ENCODE peak calls at places on chromosomes 5 and 9, in eight cellular contexts. One of them, this sample, is unnamed.

GRCh38 chr9:1386420-1386819 is 336.3 kb downstream of the DMRT2 start:
- DNase-seq in neuronal stem cell: no peak
- DNase-seq in adrenal gland: no peak
- DNase-seq in hepatocyte: no peak
- DNase-seq in breast epithelium: no peak
- DNase-seq in GM23338: no peak
- DNase-seq in upper lobe of left lung: no peak
- DNase-seq in PC-9: no peak
- DNase-seq in this sample: no peak

GRCh38 chr5:141877478-141878185 is 578 bp downstream of the PCDH1 start:
- DNase-seq in breast epithelium: no peak
- DNase-seq in GM23338: no peak
- DNase-seq in neuronal stem cell: no peak
- DNase-seq in hepatocyte: peak; percentile 37
- DNase-seq in adrenal gland: peak; percentile 58
- DNase-seq in upper lobe of left lung: no peak
- DNase-seq in PC-9: peak; percentile 52
- DNase-seq in this sample: no peak

GRCh38 chr5:3590967-3591900 is 4.4 kb upstream of the IRX1 start:
- DNase-seq in hepatocyte: no peak
- DNase-seq in upper lobe of left lung: no peak
- DNase-seq in GM23338: peak; percentile 52
- DNase-seq in neuronal stem cell: no peak
- DNase-seq in adrenal gland: no peak
- DNase-seq in breast epithelium: no peak
- DNase-seq in PC-9: no peak
- DNase-seq in this sample: no peak

GRCh38 chr5:36444582-36444999 is 142.9 kb upstream of the RANBP3L start:
- DNase-seq in upper lobe of left lung: peak; percentile 61
- DNase-seq in adrenal gland: peak; percentile 64
- DNase-seq in breast epithelium: no peak
- DNase-seq in PC-9: peak; percentile 55
- DNase-seq in neuronal stem cell: no peak
- DNase-seq in hepatocyte: no peak
- DNase-seq in GM23338: no peak
- DNase-seq in this sample: no peak

GRCh38 chr9:3028535-3028934 is 184.6 kb upstream of the PUM3 start:
- DNase-seq in breast epithelium: no peak
- DNase-seq in PC-9: no peak
- DNase-seq in hepatocyte: no peak
- DNase-seq in neuronal stem cell: no peak
- DNase-seq in GM23338: no peak
- DNase-seq in upper lobe of left lung: no peak
- DNase-seq in adrenal gland: no peak
- DNase-seq in this sample: no peak

GRCh38 chr5:36242534-36243144 is 914 bp upstream of the NADK2 start:
- DNase-seq in neuronal stem cell: no peak
- DNase-seq in upper lobe of left lung: no peak
- DNase-seq in hepatocyte: peak; percentile 24
- DNase-seq in adrenal gland: peak; percentile 62
- DNase-seq in GM23338: peak; percentile 28
- DNase-seq in breast epithelium: no peak
- DNase-seq in PC-9: peak; percentile 30
- DNase-seq in this sample: no peak

GRCh38 chr9:6488395-6488794 is 75.4 kb downstream of the UHRF2 start:
- DNase-seq in neuronal stem cell: no peak
- DNase-seq in GM23338: peak; percentile 65
- DNase-seq in PC-9: no peak
- DNase-seq in hepatocyte: no peak
- DNase-seq in adrenal gland: no peak
- DNase-seq in upper lobe of left lung: no peak
- DNase-seq in breast epithelium: no peak
- DNase-seq in this sample: no peak

GRCh38 chr5:136192526-136193395 is at the start of gene SMIM32:
- DNase-seq in hepatocyte: peak; percentile 62
- DNase-seq in neuronal stem cell: peak; percentile 51
- DNase-seq in breast epithelium: no peak
- DNase-seq in GM23338: peak; percentile 64
- DNase-seq in upper lobe of left lung: no peak
- DNase-seq in PC-9: no peak
- DNase-seq in adrenal gland: no peak
- DNase-seq in this sample: peak; percentile 29

GRCh38 chr9:118395415-118395814 is 691.2 kb downstream of the TLR4 start:
- DNase-seq in upper lobe of left lung: no peak
- DNase-seq in GM23338: no peak
- DNase-seq in neuronal stem cell: no peak
- DNase-seq in PC-9: no peak
- DNase-seq in breast epithelium: no peak
- DNase-seq in hepatocyte: no peak
- DNase-seq in adrenal gland: no peak
- DNase-seq in this sample: no peak

GRCh38 chr5:82327961-82328360 is 49.8 kb upstream of the RPS23 start:
- DNase-seq in breast epithelium: no peak
- DNase-seq in upper lobe of left lung: no peak
- DNase-seq in GM23338: no peak
- DNase-seq in adrenal gland: no peak
- DNase-seq in neuronal stem cell: no peak
- DNase-seq in PC-9: no peak
- DNase-seq in hepatocyte: no peak
- DNase-seq in this sample: no peak

GRCh38 chr9:128033609-128034008 is 33.5 kb downstream of the NAIF1 start:
- DNase-seq in hepatocyte: no peak
- DNase-seq in PC-9: no peak
- DNase-seq in neuronal stem cell: no peak
- DNase-seq in GM23338: no peak
- DNase-seq in breast epithelium: no peak
- DNase-seq in adrenal gland: no peak
- DNase-seq in upper lobe of left lung: no peak
- DNase-seq in this sample: no peak

GRCh38 chr9:121285835-121286687 is 18.1 kb downstream of the GSN start:
- DNase-seq in breast epithelium: no peak
- DNase-seq in upper lobe of left lung: peak; percentile 68
- DNase-seq in PC-9: peak; percentile 41
- DNase-seq in neuronal stem cell: no peak
- DNase-seq in GM23338: peak; percentile 73
- DNase-seq in adrenal gland: peak; percentile 93
- DNase-seq in hepatocyte: peak; percentile 65
- DNase-seq in this sample: peak; percentile 81

GRCh38 chr9:121283072-121283398 is 15.1 kb downstream of the GSN start:
- DNase-seq in upper lobe of left lung: no peak
- DNase-seq in breast epithelium: no peak
- DNase-seq in hepatocyte: no peak
- DNase-seq in neuronal stem cell: no peak
- DNase-seq in adrenal gland: no peak
- DNase-seq in PC-9: no peak
- DNase-seq in GM23338: no peak
- DNase-seq in this sample: no peak

GRCh38 chr9:121282309-121283071 is 14.5 kb downstream of the GSN start:
- DNase-seq in PC-9: peak; percentile 36
- DNase-seq in neuronal stem cell: no peak
- DNase-seq in breast epithelium: no peak
- DNase-seq in hepatocyte: no peak
- DNase-seq in adrenal gland: peak; percentile 84
- DNase-seq in upper lobe of left lung: peak; percentile 75
- DNase-seq in GM23338: no peak
- DNase-seq in this sample: no peak

GRCh38 chr9:121284733-121285451 is 16.9 kb downstream of the GSN start:
- DNase-seq in GM23338: no peak
- DNase-seq in neuronal stem cell: no peak
- DNase-seq in PC-9: peak; percentile 24
- DNase-seq in adrenal gland: no peak
- DNase-seq in hepatocyte: no peak
- DNase-seq in upper lobe of left lung: no peak
- DNase-seq in breast epithelium: no peak
- DNase-seq in this sample: no peak

DNA sequence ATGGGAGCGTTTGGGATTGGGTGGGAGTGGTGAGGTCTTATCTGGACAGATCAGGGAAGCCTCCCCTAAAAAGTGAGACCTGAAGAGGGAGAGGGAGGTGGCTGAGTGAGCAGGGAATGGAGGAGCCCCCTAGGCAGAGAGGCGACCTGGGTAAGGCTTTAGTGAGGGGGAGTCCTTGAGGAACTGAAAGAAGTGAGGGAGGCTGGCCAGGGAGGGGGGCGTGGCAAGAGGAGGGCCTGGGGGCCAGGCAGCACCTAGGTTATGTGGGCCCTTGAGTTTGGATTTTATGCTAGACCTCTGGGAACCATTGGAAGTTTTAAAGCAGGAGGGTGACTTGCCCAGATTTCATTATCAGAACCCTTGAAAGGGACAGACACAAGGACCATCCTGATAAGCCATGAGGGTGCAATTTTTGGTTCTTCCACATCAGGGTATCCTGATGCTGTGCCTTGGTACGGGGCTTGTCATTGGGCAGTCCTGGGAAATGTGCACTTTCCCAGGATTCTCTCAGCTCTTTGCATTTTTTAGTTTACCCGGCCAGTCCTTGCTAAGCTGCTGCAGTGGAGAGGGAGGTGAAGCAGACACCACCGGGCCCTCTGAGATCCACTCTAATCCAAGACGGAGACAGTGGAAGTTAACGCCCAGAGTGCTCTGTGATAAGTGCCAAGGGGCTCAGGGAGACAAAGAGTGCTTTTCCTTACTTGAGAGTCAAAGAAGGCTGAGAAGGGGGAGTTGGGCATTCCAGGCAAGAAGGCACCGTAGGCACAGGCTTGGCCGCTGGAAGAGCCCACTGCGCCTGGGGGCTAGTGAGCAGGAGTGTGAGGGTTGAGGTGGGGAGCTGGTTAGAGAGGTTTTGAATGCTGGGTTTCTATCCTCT is 16.1 kb downstream of the GSN start:
- DNase-seq in PC-9: peak; percentile 18
- DNase-seq in adrenal gland: no peak
- DNase-seq in upper lobe of left lung: no peak
- DNase-seq in breast epithelium: no peak
- DNase-seq in hepatocyte: no peak
- DNase-seq in GM23338: no peak
- DNase-seq in neuronal stem cell: no peak
- DNase-seq in this sample: no peak
- H3K27ac ChIP-seq in PC-9: no peak overlapping the region
- H3K27ac ChIP-seq in adrenal gland: peak overlapping the region; percentile 95
- H3K27ac ChIP-seq in upper lobe of left lung: peak overlapping the region; percentile 96
- H3K27ac ChIP-seq in breast epithelium: peak overlapping the region; percentile 99
- H3K27ac ChIP-seq in hepatocyte: peak overlapping the region; percentile 95
- H3K27ac ChIP-seq in GM23338: no peak overlapping the region
- H3K27ac ChIP-seq in neuronal stem cell: no peak overlapping the region
- H3K27ac ChIP-seq in this sample: no peak overlapping the region

GRCh38 chr5:172280317-172280716 is 3.2 kb downstream of the UBTD2 start:
- DNase-seq in breast epithelium: no peak
- DNase-seq in adrenal gland: no peak
- DNase-seq in neuronal stem cell: no peak
- DNase-seq in hepatocyte: no peak
- DNase-seq in upper lobe of left lung: no peak
- DNase-seq in PC-9: no peak
- DNase-seq in GM23338: no peak
- DNase-seq in this sample: no peak
- H3K4me3 ChIP-seq in breast epithelium: no peak overlapping the region
- H3K4me3 ChIP-seq in adrenal gland: no peak overlapping the region
- H3K4me3 ChIP-seq in neuronal stem cell: no peak overlapping the region
- H3K4me3 ChIP-seq in hepatocyte: no peak overlapping the region
- H3K4me3 ChIP-seq in upper lobe of left lung: no peak overlapping the region
- H3K4me3 ChIP-seq in PC-9: no peak overlapping the region
- H3K4me3 ChIP-seq in GM23338: no peak overlapping the region
- H3K4me3 ChIP-seq in this sample: no peak overlapping the region

DNA sequence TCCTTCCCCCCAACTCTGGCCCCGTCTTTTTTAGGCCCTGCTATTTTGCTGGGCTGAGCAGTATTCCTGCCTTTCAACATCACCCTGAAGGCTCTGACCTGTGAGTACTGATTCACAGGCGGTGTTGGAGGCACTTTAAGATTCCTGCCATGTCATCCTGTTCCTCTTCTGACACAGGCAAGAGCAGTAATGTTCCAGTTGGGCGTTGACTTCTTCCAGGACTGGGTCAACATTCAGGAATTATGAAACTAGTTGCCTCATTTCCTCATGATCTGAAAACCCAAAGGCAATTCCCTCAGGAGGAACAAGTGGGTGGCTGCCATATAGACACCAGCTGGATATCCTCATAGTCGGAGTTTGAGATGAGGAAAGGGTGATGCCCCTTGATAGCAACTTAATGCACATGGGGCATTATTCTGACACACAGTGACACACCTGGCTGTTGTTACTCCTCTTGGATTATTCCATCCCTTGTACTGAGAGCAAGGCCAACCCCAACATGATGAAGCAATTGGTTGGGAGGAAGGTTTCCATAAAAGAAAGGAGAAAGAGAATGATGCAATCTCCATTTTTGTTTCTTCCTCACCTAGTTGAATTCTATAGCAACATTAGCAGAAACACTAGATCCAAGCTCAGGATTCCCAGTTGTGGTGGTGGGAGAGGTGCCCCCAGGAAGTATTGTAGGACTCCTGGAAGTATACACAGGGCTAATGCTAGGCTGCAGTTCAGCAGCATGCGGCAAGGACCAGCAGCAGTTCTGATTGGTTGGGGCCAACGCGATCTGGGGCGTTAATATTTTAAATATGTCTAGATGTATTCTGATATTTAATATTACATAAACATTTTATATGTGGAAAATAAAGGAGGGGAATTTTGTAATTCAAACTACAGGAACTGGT is 19.6 kb upstream of the GLRX start:
- DNase-seq in PC-9: peak; percentile 82
- DNase-seq in upper lobe of left lung: peak; percentile 85
- DNase-seq in hepatocyte: no peak
- DNase-seq in breast epithelium: no peak
- DNase-seq in neuronal stem cell: no peak
- DNase-seq in adrenal gland: peak; percentile 66
- DNase-seq in GM23338: no peak
- DNase-seq in this sample: no peak
- H3K4me1 ChIP-seq in PC-9: peaks cover 30% of the 10 kb centered on the region
- H3K4me1 ChIP-seq in upper lobe of left lung: peaks cover 30% of the 10 kb centered on the region
- H3K4me1 ChIP-seq in hepatocyte: no peaks in the 10 kb centered on the region
- H3K4me1 ChIP-seq in breast epithelium: peaks cover 6% of the 10 kb centered on the region
- H3K4me1 ChIP-seq in neuronal stem cell: no peaks in the 10 kb centered on the region
- H3K4me1 ChIP-seq in adrenal gland: peaks cover 20% of the 10 kb centered on the region
- H3K4me1 ChIP-seq in GM23338: no peaks in the 10 kb centered on the region
- H3K4me1 ChIP-seq in this sample: peaks cover 3% of the 10 kb centered on the region

GRCh38 chr9:110978516-110978915 is 59.8 kb downstream of the LPAR1 start:
- DNase-seq in PC-9: no peak
- DNase-seq in upper lobe of left lung: no peak
- DNase-seq in adrenal gland: no peak
- DNase-seq in hepatocyte: no peak
- DNase-seq in neuronal stem cell: no peak
- DNase-seq in GM23338: no peak
- DNase-seq in breast epithelium: no peak
- DNase-seq in this sample: no peak

GRCh38 chr9:110977259-110977709 is 61.0 kb downstream of the LPAR1 start:
- DNase-seq in adrenal gland: peak; percentile 60
- DNase-seq in PC-9: peak; percentile 84
- DNase-seq in GM23338: no peak
- DNase-seq in breast epithelium: no peak
- DNase-seq in neuronal stem cell: no peak
- DNase-seq in upper lobe of left lung: no peak
- DNase-seq in hepatocyte: no peak
- DNase-seq in this sample: peak; percentile 21

GRCh38 chr9:110975278-110975677 is 63.0 kb downstream of the LPAR1 start:
- DNase-seq in breast epithelium: no peak
- DNase-seq in hepatocyte: no peak
- DNase-seq in upper lobe of left lung: no peak
- DNase-seq in neuronal stem cell: no peak
- DNase-seq in GM23338: no peak
- DNase-seq in PC-9: no peak
- DNase-seq in adrenal gland: no peak
- DNase-seq in this sample: no peak

GRCh38 chr9:110979636-110980035 is 58.6 kb downstream of the LPAR1 start:
- DNase-seq in hepatocyte: no peak
- DNase-seq in neuronal stem cell: no peak
- DNase-seq in adrenal gland: no peak
- DNase-seq in GM23338: no peak
- DNase-seq in PC-9: no peak
- DNase-seq in breast epithelium: no peak
- DNase-seq in upper lobe of left lung: no peak
- DNase-seq in this sample: no peak

GRCh38 chr9:110975969-110976368 is 62.3 kb downstream of the LPAR1 start:
- DNase-seq in GM23338: no peak
- DNase-seq in PC-9: no peak
- DNase-seq in adrenal gland: no peak
- DNase-seq in upper lobe of left lung: no peak
- DNase-seq in breast epithelium: no peak
- DNase-seq in neuronal stem cell: no peak
- DNase-seq in hepatocyte: no peak
- DNase-seq in this sample: no peak
- H3K27ac ChIP-seq in GM23338: no peak overlapping the region
- H3K27ac ChIP-seq in PC-9: no peak overlapping the region
- H3K27ac ChIP-seq in adrenal gland: no peak overlapping the region
- H3K27ac ChIP-seq in upper lobe of left lung: no peak overlapping the region
- H3K27ac ChIP-seq in breast epithelium: no peak overlapping the region
- H3K27ac ChIP-seq in neuronal stem cell: no peak overlapping the region
- H3K27ac ChIP-seq in hepatocyte: no peak overlapping the region
- H3K27ac ChIP-seq in this sample: no peak overlapping the region